ENCODE peak calls at places on chromosomes 7 and 10, in ten cellular contexts. B is fibroblast of lung; C is stomach; A is effector memory CD4-positive, alpha-beta T cell; I is SK-N-SH; O is transverse colon; V is lower lobe of right lung; W is heart left ventricle; Q is endodermal cell; X is heart right ventricle. Z is an unnamed sample.

GRCh38 chr10:116263870-116264269 is 9.1 kb downstream of the GFRA1 start:
- DNase-seq in I (no peak), W (no peak), Q (no peak), B (peak; percentile 70), V (no peak), X (no peak), A (no peak), O (no peak), C (no peak), Z (no peak)

GRCh38 chr10:3091346-3091787 is 24.0 kb downstream of the PFKP start:
- DNase-seq in C (peak; percentile 75), I (no peak), X (no peak), B (peak; percentile 96), O (no peak), W (no peak), V (peak; percentile 79), A (no peak), Q (no peak), Z (no peak)

GRCh38 chr7:41769162-41769561 is 66.3 kb upstream of the INHBA start:
- DNase-seq in O (no peak), X (no peak), I (no peak), W (no peak), B (no peak), A (no peak), C (no peak), V (no peak), Q (no peak), Z (no peak)

GRCh38 chr10:42783181-42783549 is 570 bp downstream of the BMS1 start:
- DNase-seq in I (no peak), C (no peak), Q (no peak), B (peak; percentile 78), A (no peak), V (no peak), W (peak; percentile 43), X (no peak), O (peak; percentile 15), Z (no peak)

GRCh38 chr10:29353887-29354561 is 65.2 kb downstream of the LYZL1 start:
- DNase-seq in B (no peak), Q (no peak), C (no peak), V (no peak), I (no peak), O (no peak), A (no peak), W (no peak), X (no peak), Z (no peak)

GRCh38 chr10:132096223-132096622 is 30.5 kb downstream of the JAKMIP3 start:
- DNase-seq in B (peak; percentile 36), W (peak; percentile 49), C (peak; percentile 28), A (no peak), Q (no peak), X (no peak), V (no peak), O (no peak), I (no peak), Z (no peak)

GRCh38 chr7:47380325-47381131 is 201.4 kb downstream of the TNS3 start:
- DNase-seq in B (peak; percentile 90), I (no peak), C (peak; percentile 47), A (no peak), X (no peak), W (no peak), V (no peak), O (peak; percentile 79), Q (peak; percentile 82), Z (no peak)

GRCh38 chr7:116525913-116526857 is 1.3 kb downstream of the CAV1 start:
- DNase-seq in V (peak; percentile 85), B (peak; percentile 86), W (peak; percentile 88), A (peak; percentile 32), O (peak; percentile 80), Q (peak; percentile 92), I (peak; percentile 90), C (peak; percentile 70), X (peak; percentile 88), Z (peak; percentile 11)

GRCh38 chr7:149885191-149886017 is 11.6 kb downstream of the ATP6V0E2 start:
- DNase-seq in B (peak; percentile 25), A (no peak), V (no peak), X (no peak), C (no peak), Q (peak; percentile 81), I (no peak), O (no peak), W (no peak), Z (no peak)

GRCh38 chr10:31698169-31698890 is 230.3 kb downstream of the ARHGAP12 start:
- DNase-seq in Q (no peak), C (no peak), I (no peak), B (peak; percentile 80), W (peak; percentile 76), V (no peak), X (no peak), O (peak; percentile 53), A (no peak), Z (no peak)

GRCh38 chr10:12195603-12196506 is at the start of the genes CDC123 and NUDT5:
- DNase-seq in V (peak; percentile 92), W (peak; percentile 88), I (peak; percentile 90), Q (peak; percentile 96), O (peak; percentile 89), A (peak; percentile 63), X (peak; percentile 84), B (peak; percentile 90), C (peak; percentile 86), Z (peak; percentile 49)

GRCh38 chr7:82317257-82317721 is 126.3 kb downstream of the CACNA2D1 start:
- DNase-seq in V (no peak), B (no peak), O (no peak), Q (no peak), A (no peak), W (no peak), X (no peak), C (no peak), I (no peak), Z (no peak)
- H3K4me1 ChIP-seq in V (no peaks in the 10 kb centered on the region), B (no peaks in the 10 kb centered on the region), O (peaks cover 7% of the 10 kb centered on the region), Q (no peaks in the 10 kb centered on the region), A (no peaks in the 10 kb centered on the region), W (peaks cover 36% of the 10 kb centered on the region), X (peaks cover 63% of the 10 kb centered on the region), C (peaks cover 8% of the 10 kb centered on the region), I (peaks cover 58% of the 10 kb centered on the region), Z (peaks cover 4% of the 10 kb centered on the region)

GRCh38 chr10:63123963-63124362 is 9.2 kb upstream of the NRBF2 start:
- DNase-seq in X (no peak), W (no peak), Q (no peak), A (no peak), B (peak; percentile 81), I (no peak), V (no peak), C (no peak), O (no peak), Z (no peak)
- H3K27me3 ChIP-seq in X (no peaks in the 10 kb centered on the region), W (no peaks in the 10 kb centered on the region), Q (no peaks in the 10 kb centered on the region), A (no peaks in the 10 kb centered on the region), B (no peaks in the 10 kb centered on the region), I (no peaks in the 10 kb centered on the region), V (no peaks in the 10 kb centered on the region), C (no peaks in the 10 kb centered on the region), O (no peaks in the 10 kb centered on the region), Z (no peaks in the 10 kb centered on the region)

GRCh38 chr7:158791133-158791532 is 38.2 kb downstream of the ESYT2 start:
- DNase-seq in X (no peak), A (no peak), I (no peak), O (no peak), V (no peak), B (peak; percentile 22), Q (no peak), C (no peak), W (no peak), Z (no peak)

GRCh38 chr7:158796667-158797066 is 32.6 kb downstream of the ESYT2 start:
- DNase-seq in C (no peak), B (no peak), W (no peak), I (no peak), O (no peak), X (no peak), A (no peak), V (no peak), Q (no peak), Z (no peak)

GRCh38 chr7:158789842-158790241 is 39.5 kb downstream of the ESYT2 start:
- DNase-seq in C (no peak), I (no peak), X (no peak), A (no peak), V (no peak), O (no peak), Q (no peak), W (no peak), B (no peak), Z (no peak)

GRCh38 chr7:158795272-158795671 is 34.0 kb downstream of the ESYT2 start:
- DNase-seq in W (no peak), A (no peak), I (no peak), Q (no peak), C (no peak), B (no peak), X (no peak), O (no peak), V (no peak), Z (no peak)
- H3K4me1 ChIP-seq in W (no peaks in the 10 kb centered on the region), A (no peaks in the 10 kb centered on the region), I (no peaks in the 10 kb centered on the region), Q (no peaks in the 10 kb centered on the region), C (peaks cover 19% of the 10 kb centered on the region), B (no peaks in the 10 kb centered on the region), X (peaks cover 15% of the 10 kb centered on the region), O (peaks cover 8% of the 10 kb centered on the region), V (no peaks in the 10 kb centered on the region), Z (peaks cover 17% of the 10 kb centered on the region)

GRCh38 chr10:1156616-1156886 is 100.4 kb downstream of the WDR37 start:
- DNase-seq in I (no peak), C (peak; percentile 11), W (no peak), V (no peak), A (no peak), X (no peak), Q (no peak), B (no peak), O (no peak), Z (no peak)

GRCh38 chr10:1155791-1156615 is 99.8 kb downstream of the WDR37 start:
- DNase-seq in W (no peak), C (peak; percentile 15), B (no peak), V (no peak), O (no peak), X (no peak), Q (peak; percentile 37), A (no peak), I (peak; percentile 49), Z (no peak)

GRCh38 chr10:1157615-1157933 is 101.4 kb downstream of the WDR37 start:
- DNase-seq in W (no peak), V (no peak), O (no peak), B (no peak), I (no peak), X (no peak), A (no peak), Q (no peak), C (peak; percentile 2), Z (no peak)

GRCh38 chr10:1158066-1158465 is 101.9 kb downstream of the WDR37 start:
- DNase-seq in O (no peak), X (no peak), Q (no peak), C (no peak), A (no peak), I (no peak), W (no peak), V (no peak), B (no peak), Z (no peak)

DNA sequence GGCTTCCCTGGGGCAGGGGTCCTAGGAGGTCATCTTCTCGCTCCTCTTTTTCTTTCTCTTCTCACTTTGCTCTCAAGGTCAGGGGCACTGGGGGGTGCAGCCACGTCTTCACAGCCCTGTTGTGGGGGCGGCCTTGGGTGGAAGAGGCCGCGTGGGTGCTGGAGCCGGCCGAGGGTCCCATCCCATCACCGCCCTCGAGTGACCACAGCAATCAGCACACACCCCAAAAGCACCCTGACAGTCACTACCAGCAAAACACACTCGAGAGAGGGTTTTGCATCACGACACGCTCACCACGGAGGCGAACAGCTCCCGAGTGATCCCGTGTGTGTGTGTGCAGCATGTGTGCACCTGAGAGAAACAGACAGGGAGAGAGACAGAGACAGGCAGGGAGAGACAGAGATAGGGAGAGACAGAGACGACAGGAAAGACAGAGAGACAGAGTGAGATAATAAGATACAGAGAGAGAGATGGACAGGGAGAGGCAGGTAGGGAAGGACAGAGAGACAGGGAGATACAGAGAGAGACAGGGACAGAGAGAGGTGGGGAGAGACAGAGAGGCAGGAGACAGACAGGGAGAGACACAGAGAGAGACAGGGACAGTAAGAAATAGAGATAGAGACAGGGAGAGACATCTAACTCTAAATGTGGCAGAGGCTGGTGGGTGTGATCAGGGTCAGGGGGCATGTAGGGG is 100.9 kb downstream of the WDR37 start:
- DNase-seq in B (no peak), W (no peak), C (no peak), X (no peak), I (peak; percentile 23), A (no peak), O (no peak), Q (no peak), V (no peak), Z (no peak)
- H3K27me3 ChIP-seq in B (no peaks in the 10 kb centered on the region), W (no peaks in the 10 kb centered on the region), C (no peaks in the 10 kb centered on the region), X (peaks cover 4% of the 10 kb centered on the region), I (no peaks in the 10 kb centered on the region), A (no peaks in the 10 kb centered on the region), O (no peaks in the 10 kb centered on the region), Q (no peaks in the 10 kb centered on the region), V (no peaks in the 10 kb centered on the region), Z (no peaks in the 10 kb centered on the region)

Z was measured in thoracic aorta.